ENCODE peak calls at places on chromosomes 4 and X, in six cellular contexts. F is Peyer's patch, N is endodermal cell, U is pancreas, S is ascending aorta, T is psoas muscle. R is an unnamed sample.

GRCh38 chr4:184807797-184808718 is 17.7 kb downstream of the ACSL1 start:
- DNase-seq in T (peak; percentile 72), N (peak; percentile 83), U (no peak), F (no peak), S (no peak), R (no peak)

GRCh38 chrX:118976599-118977340 is 2.4 kb downstream of the LONRF3 start:
- DNase-seq in N (peak; percentile 54), T (peak; percentile 80), F (peak; percentile 73), U (peak; percentile 68), S (no peak), R (peak; percentile 68)

GRCh38 chrX:26778320-26778888 is 562.4 kb downstream of the MAGEB5 start:
- DNase-seq in F (no peak), T (no peak), S (no peak), N (no peak), U (no peak), R (no peak)

GRCh38 chr4:137610960-137611359 is 78.7 kb upstream of the PCDH18 start:
- DNase-seq in U (no peak), S (no peak), N (peak; percentile 74), T (no peak), F (no peak), R (no peak)

GRCh38 chr4:123478859-123479345 is 82.3 kb downstream of the SPRY1 start:
- DNase-seq in U (peak; percentile 47), N (no peak), F (peak; percentile 49), S (no peak), T (no peak), R (peak; percentile 46)

GRCh38 chr4:173318648-173319211 is 15.4 kb downstream of the HMGB2 start:
- DNase-seq in U (no peak), S (no peak), T (no peak), N (no peak), F (no peak), R (no peak)

GRCh38 chr4:151667025-151667424 is 93.8 kb downstream of the GATB start:
- DNase-seq in T (peak; percentile 73), F (no peak), S (no peak), U (no peak), N (peak; percentile 19), R (no peak)

GRCh38 chr4:147825451-147826287 is 93.8 kb downstream of the ARHGAP10 start:
- DNase-seq in N (no peak), F (peak; percentile 54), S (no peak), T (peak; percentile 62), U (peak; percentile 87), R (no peak)

GRCh38 chr4:133270021-133270570 is 121.0 kb downstream of the PCDH10 start:
- DNase-seq in N (peak; percentile 59), F (no peak), T (no peak), U (no peak), S (no peak), R (no peak)

GRCh38 chr4:38102942-38103604 is 142.9 kb downstream of the PTTG2 start:
- DNase-seq in S (no peak), N (no peak), U (no peak), T (no peak), F (no peak), R (no peak)

GRCh38 chrX:40936827-40937226 is 148.4 kb upstream of the USP9X start:
- DNase-seq in S (no peak), N (no peak), F (no peak), U (no peak), T (no peak), R (no peak)

GRCh38 chr4:179465131-179465797 is 2023.0 kb upstream of the AGA start:
- DNase-seq in F (no peak), T (no peak), N (no peak), U (no peak), S (no peak), R (no peak)

GRCh38 chr4:57074753-57075152 is 35.4 kb downstream of the IGFBP7 start:
- DNase-seq in F (no peak), S (no peak), N (peak; percentile 16), U (no peak), T (no peak), R (no peak)

GRCh38 chrX:153917814-153918213 is 8.2 kb downstream of the ARHGAP4 start:
- DNase-seq in T (no peak), F (no peak), N (no peak), U (no peak), S (no peak), R (no peak)

GRCh38 chr4:113684534-113685091 is 76.9 kb downstream of the CAMK2D start:
- DNase-seq in S (peak; percentile 17), F (peak; percentile 68), N (peak; percentile 70), T (peak; percentile 83), U (no peak), R (peak; percentile 75)

GRCh38 chrX:47293106-47293505 is 60.3 kb downstream of the USP11 start:
- DNase-seq in N (no peak), S (no peak), F (no peak), U (no peak), T (no peak), R (no peak)

GRCh38 chr4:18398661-18399060 is 377.1 kb upstream of the LCORL start:
- DNase-seq in F (no peak), S (no peak), N (no peak), T (no peak), U (no peak), R (no peak)

GRCh38 chr4:158776106-158776505 is 7.3 kb downstream of the FNIP2 start:
- DNase-seq in U (no peak), T (no peak), F (no peak), S (no peak), N (no peak), R (no peak)

GRCh38 chr4:158775091-158775651 is 6.3 kb downstream of the FNIP2 start:
- DNase-seq in U (no peak), S (no peak), N (no peak), F (no peak), T (no peak), R (no peak)

GRCh38 chr4:158777423-158777822 is 8.6 kb downstream of the FNIP2 start:
- DNase-seq in S (no peak), F (no peak), T (no peak), U (no peak), N (no peak), R (no peak)

GRCh38 chr4:158778712-158779111 is 9.9 kb downstream of the FNIP2 start:
- DNase-seq in U (no peak), F (no peak), N (no peak), S (no peak), T (no peak), R (no peak)

DNA sequence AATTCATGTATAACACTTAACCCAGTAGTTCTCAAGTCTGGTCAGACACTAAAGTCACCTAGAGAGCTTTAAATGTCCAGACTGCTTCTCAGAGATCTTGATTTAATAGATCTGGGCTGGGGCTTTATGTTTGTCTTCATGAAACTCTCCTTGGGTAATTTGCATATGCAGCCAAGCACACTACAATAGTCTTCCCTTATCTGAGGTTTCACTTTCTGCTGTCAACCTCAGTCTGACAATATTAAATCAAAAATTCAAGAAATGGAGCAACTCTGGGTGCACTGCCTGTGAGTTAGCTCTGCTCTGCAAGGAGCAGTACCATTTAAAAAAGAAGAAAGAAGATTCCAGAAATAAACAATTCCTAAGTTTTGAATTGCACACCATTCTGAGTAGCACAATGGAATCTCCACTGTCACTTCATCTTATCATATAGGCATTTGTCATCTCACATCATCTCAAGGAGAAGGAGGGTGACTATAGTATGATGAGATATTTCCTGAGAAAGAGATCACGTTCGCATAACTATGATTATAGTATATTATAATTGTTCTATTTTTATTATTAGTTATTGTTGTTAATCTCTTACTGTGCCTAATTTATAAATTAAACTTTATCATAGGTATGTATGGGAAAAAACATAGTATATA is 9.4 kb downstream of the FNIP2 start:
- DNase-seq in U (no peak), F (no peak), S (no peak), T (no peak), N (no peak), R (no peak)
- H3K4me1 ChIP-seq in U (peaks cover 42% of the 10 kb centered on the region), F (no peaks in the 10 kb centered on the region), S (peaks cover 5% of the 10 kb centered on the region), T (peaks cover 96% of the 10 kb centered on the region), N (peaks cover 11% of the 10 kb centered on the region), R (peaks cover 39% of the 10 kb centered on the region)

DNA sequence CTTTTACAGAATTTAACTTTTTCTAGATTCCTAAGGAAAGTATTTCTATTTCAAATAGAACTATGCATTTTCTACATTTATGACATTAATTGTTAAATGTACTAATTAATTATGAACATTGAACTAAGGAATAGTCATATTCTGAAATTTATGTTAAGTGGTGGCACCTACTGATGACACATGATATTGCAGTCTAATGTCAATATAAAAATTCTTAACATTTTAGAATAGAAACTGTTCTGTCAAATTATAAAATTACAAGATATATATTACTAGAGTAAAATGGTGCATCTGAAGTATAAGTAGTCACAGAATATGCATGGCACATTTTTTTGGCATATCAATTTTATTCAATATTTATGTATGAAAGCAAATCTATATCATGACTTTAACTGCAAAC is 40.2 kb upstream of the NDNF start:
- DNase-seq in T (no peak), S (no peak), N (no peak), F (no peak), U (no peak), R (no peak)
- TF ChIP-seq CTCF in T (peak; percentile 46), S (peak; percentile 26), N (peak; percentile 68), F (peak; percentile 25), U (peak; percentile 13), R (peak; percentile 45)

DNA sequence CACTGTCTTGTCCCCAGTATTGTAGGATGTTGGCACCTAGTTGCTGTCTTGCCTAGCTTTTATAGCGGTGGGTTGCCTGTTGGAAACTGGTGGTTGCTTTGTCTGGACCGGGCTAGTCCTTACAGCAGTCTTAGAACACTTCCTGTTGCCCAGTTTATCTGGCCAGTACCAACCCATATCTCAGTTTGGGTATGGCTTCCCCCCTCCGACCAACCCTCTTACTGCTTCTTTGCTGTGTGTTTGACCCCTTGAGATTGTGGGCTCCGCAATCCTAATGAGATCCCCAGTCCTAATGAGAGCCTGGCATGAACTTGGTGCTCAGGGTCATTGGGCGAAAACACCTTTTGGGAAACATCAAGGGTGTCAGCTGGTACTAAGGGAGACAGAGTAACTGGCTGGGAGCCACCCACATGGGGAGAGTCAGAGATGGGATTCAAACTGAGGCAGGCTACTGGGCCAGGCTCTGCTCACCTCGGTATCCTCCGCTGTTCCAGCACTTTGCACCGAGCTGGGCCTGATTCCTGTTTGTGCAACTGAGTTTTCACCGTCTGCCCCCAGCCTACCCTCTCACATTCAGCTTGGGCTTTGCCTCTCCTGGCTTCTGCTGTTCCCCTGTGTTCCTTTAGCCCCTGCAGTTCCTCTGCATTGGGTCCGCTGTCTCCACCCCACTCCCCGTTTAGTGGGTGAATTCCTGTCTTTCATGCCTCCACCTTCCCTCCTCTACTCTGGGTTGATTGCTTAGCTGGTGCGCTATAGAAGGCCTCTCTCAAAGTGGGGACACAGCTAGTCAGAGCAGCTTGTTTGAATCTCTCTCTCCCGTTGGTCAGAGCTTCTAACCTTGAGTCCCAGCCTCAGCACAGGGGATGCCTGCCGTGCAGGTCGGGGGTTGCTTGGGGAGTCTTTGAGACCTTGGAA is 1.6 kb downstream of the TBC1D14 start:
- DNase-seq in U (no peak), F (no peak), T (no peak), S (no peak), N (no peak), R (no peak)
- H3K4me1 ChIP-seq in U (peaks cover 5% of the 10 kb centered on the region), F (peaks cover 13% of the 10 kb centered on the region), T (peaks cover 52% of the 10 kb centered on the region), S (no peaks in the 10 kb centered on the region), N (peaks cover 13% of the 10 kb centered on the region), R (peaks cover 42% of the 10 kb centered on the region)

GRCh38 chrX:31329298-31329697 is 257.5 kb upstream of the FTHL17 start:
- DNase-seq in T (no peak), N (no peak), U (no peak), S (no peak), F (no peak), R (no peak)

GRCh38 chrX:31334997-31335396 is 263.2 kb upstream of the FTHL17 start:
- DNase-seq in F (no peak), N (no peak), S (no peak), U (no peak), T (no peak), R (no peak)

GRCh38 chrX:31331045-31331444 is 259.2 kb upstream of the FTHL17 start:
- DNase-seq in N (no peak), S (no peak), T (no peak), U (no peak), F (no peak), R (no peak)

GRCh38 chrX:31333181-31333831 is 261.5 kb upstream of the FTHL17 start:
- DNase-seq in F (no peak), T (no peak), S (no peak), U (no peak), N (no peak), R (no peak)

GRCh38 chrX:31331928-31332327 is 260.1 kb upstream of the FTHL17 start:
- DNase-seq in T (no peak), U (no peak), N (no peak), F (no peak), S (no peak), R (no peak)
- TF ChIP-seq CTCF in T (no peak), U (no peak), N (no peak), F (no peak), S (no peak), R (no peak)